ENCODE peak calls at places on chromosomes 1 and 21, in nine cellular contexts. R, X, J, E, V, U, T, W and H are unnamed samples.

GRCh38 chr1:14921057-14921456 is 232.5 kb upstream of the TMEM51 start:
- DNase-seq in W (no peak), X (no peak), U (no peak), V (peak; percentile 40), R (no peak), T (no peak), J (no peak), E (no peak), H (no peak)

GRCh38 chr1:227759345-227760300 is 24.4 kb downstream of the SNAP47 start:
- DNase-seq in T (no peak), V (no peak), U (no peak), W (no peak), J (no peak), R (no peak), X (peak; percentile 79), E (peak; percentile 48), H (no peak)

GRCh38 chr1:32138965-32139364 is 31.1 kb downstream of the KPNA6 start:
- DNase-seq in V (no peak), U (no peak), J (no peak), W (peak; percentile 36), E (no peak), R (no peak), T (no peak), X (no peak), H (no peak)

GRCh38 chr1:12618661-12619395 is 818 bp upstream of the DHRS3 start:
- DNase-seq in V (peak; percentile 91), W (peak; percentile 97), E (peak; percentile 66), U (peak; percentile 62), J (peak; percentile 72), R (peak; percentile 62), T (peak; percentile 88), X (peak; percentile 82), H (no peak)

GRCh38 chr1:168842916-168843315 is 113.9 kb upstream of the DPT start:
- DNase-seq in J (no peak), T (no peak), W (no peak), R (no peak), V (no peak), U (no peak), X (no peak), E (no peak), H (no peak)

GRCh38 chr1:106956721-106957120 is 99.8 kb upstream of the PRMT6 start:
- DNase-seq in W (no peak), X (no peak), R (no peak), U (no peak), V (no peak), T (no peak), E (no peak), J (no peak), H (no peak)

GRCh38 chr1:245336149-245336983 is 181.6 kb downstream of the KIF26B start:
- DNase-seq in R (peak; percentile 75), U (no peak), T (no peak), X (no peak), J (no peak), W (peak; percentile 15), V (peak; percentile 77), E (no peak), H (no peak)

GRCh38 chr1:25702101-25702775 is 85.6 kb downstream of the MAN1C1 start:
- DNase-seq in J (no peak), V (peak; percentile 82), U (no peak), X (no peak), R (no peak), T (no peak), W (no peak), E (no peak), H (no peak)

GRCh38 chr1:67264899-67265298 is 42.8 kb upstream of the IL12RB2 start:
- DNase-seq in E (no peak), T (no peak), J (no peak), R (no peak), W (peak; percentile 32), X (no peak), V (no peak), U (no peak), H (no peak)

GRCh38 chr1:227190321-227190720 is 128.0 kb downstream of the CDC42BPA start:
- DNase-seq in T (no peak), U (no peak), R (no peak), W (no peak), X (no peak), E (no peak), J (no peak), V (no peak), H (no peak)

GRCh38 chr1:53835491-53835890 is 2.6 kb downstream of the NDC1 start:
- DNase-seq in U (no peak), E (no peak), J (no peak), R (no peak), W (no peak), T (no peak), X (no peak), V (no peak), H (no peak)

GRCh38 chr1:78892251-78892650 is 114.3 kb downstream of the ADGRL4 start:
- DNase-seq in W (no peak), E (no peak), U (no peak), J (no peak), T (no peak), V (no peak), X (no peak), R (no peak), H (no peak)

GRCh38 chr1:45014403-45015028 is 2.5 kb downstream of the UROD start:
- DNase-seq in J (peak; percentile 61), T (peak; percentile 75), E (peak; percentile 94), V (peak; percentile 96), R (peak; percentile 82), X (peak; percentile 69), W (peak; percentile 77), U (peak; percentile 70), H (peak; percentile 42)

GRCh38 chr1:45013551-45014209 is 1.6 kb downstream of the UROD start:
- DNase-seq in X (no peak), R (no peak), U (no peak), V (no peak), T (peak; percentile 15), J (no peak), W (no peak), E (no peak), H (no peak)

GRCh38 chr1:45016090-45016697 is 4.1 kb downstream of the UROD start:
- DNase-seq in U (no peak), R (no peak), X (no peak), J (no peak), V (no peak), T (peak; percentile 12), E (no peak), W (no peak), H (no peak)

GRCh38 chr1:45016767-45017166 is 4.7 kb downstream of the UROD start:
- DNase-seq in E (no peak), U (no peak), R (no peak), J (no peak), V (no peak), T (peak; percentile 7), W (no peak), X (no peak), H (no peak)

GRCh38 chr1:45015683-45016082 is 3.6 kb downstream of the UROD start:
- DNase-seq in U (no peak), E (no peak), J (no peak), V (no peak), W (no peak), T (peak; percentile 2), R (no peak), X (no peak), H (no peak)
- H3K27ac ChIP-seq in U (no peak overlapping the region), E (no peak overlapping the region), J (no peak overlapping the region), V (no peak overlapping the region), W (no peak overlapping the region), T (no peak overlapping the region), R (no peak overlapping the region), X (no peak overlapping the region), H (no peak overlapping the region)

GRCh38 chr1:112927462-112927971 is 28.5 kb downstream of the SLC16A1 start:
- DNase-seq in U (no peak), W (no peak), X (no peak), T (no peak), J (no peak), E (no peak), V (no peak), R (no peak), H (no peak)

GRCh38 chr1:112929979-112930378 is 26.0 kb downstream of the SLC16A1 start:
- DNase-seq in U (no peak), X (no peak), R (no peak), W (peak; percentile 50), J (no peak), T (no peak), V (no peak), E (no peak), H (no peak)

GRCh38 chr1:112925015-112925414 is 31.0 kb downstream of the SLC16A1 start:
- DNase-seq in U (no peak), V (peak; percentile 55), W (no peak), J (no peak), T (no peak), X (no peak), E (no peak), R (no peak), H (no peak)

GRCh38 chr1:112923956-112924349 is 32.0 kb downstream of the SLC16A1 start:
- DNase-seq in T (no peak), J (no peak), R (no peak), X (no peak), V (peak; percentile 69), U (no peak), E (no peak), W (no peak), H (no peak)

GRCh38 chr1:112926858-112927257 is 29.1 kb downstream of the SLC16A1 start:
- DNase-seq in V (no peak), U (no peak), J (no peak), R (no peak), X (no peak), W (no peak), T (no peak), E (no peak), H (no peak)
- H3K27ac ChIP-seq in V (no peak overlapping the region), U (no peak overlapping the region), J (no peak overlapping the region), R (no peak overlapping the region), X (no peak overlapping the region), W (no peak overlapping the region), T (no peak overlapping the region), E (no peak overlapping the region), H (peak overlapping the region; percentile 80)

DNA sequence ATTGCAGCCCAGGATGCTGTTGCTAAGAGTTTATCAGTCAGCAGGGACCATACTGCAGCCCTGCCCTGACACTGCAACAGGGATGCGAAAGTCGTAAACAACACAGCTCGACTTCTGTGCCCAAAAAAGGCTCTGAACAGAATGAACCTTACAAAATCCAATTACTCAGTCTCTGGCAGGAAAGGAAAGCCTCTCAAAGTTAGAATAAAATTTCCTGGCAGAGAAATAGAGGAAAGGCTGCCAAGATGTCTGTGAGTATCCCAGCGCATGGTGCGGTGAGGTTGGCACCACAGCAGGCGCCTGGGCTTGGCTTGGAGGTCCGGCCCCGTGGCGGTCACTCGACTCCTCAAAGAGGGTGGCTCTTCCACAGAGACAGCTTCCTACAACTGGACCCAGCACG is 185.8 kb downstream of the PCP4 start:
- DNase-seq in J (no peak), E (peak; percentile 36), V (no peak), R (peak; percentile 86), W (no peak), X (peak; percentile 60), T (no peak), U (no peak), H (peak; percentile 21)
- H3K27ac ChIP-seq in J (no peak overlapping the region), E (peak overlapping the region; percentile 60), V (no peak overlapping the region), R (peak overlapping the region; percentile 87), W (no peak overlapping the region), X (no peak overlapping the region), T (no peak overlapping the region), U (no peak overlapping the region), H (peak overlapping the region; percentile 77)

DNA sequence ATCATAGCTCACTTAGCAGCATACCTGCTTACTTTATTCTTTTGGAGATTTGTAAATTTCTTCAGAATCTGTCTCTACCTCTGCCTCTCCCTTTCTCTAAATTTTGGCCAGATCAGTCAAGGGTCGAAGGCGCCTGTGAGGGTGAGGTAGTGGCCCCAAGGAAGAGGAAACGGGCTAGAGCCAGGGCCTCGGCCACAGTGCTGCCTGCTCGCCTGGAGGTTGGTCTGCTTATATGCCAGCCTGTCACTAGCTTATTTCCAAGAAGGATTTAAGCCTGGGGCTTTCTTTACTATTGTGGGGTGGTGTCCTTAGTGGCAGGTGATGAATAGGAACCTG is 19.6 kb downstream of the PEX14 start:
- DNase-seq in U (no peak), V (no peak), J (no peak), X (no peak), T (no peak), E (no peak), R (no peak), W (no peak), H (no peak)
- H3K27ac ChIP-seq in U (no peak overlapping the region), V (no peak overlapping the region), J (no peak overlapping the region), X (no peak overlapping the region), T (no peak overlapping the region), E (no peak overlapping the region), R (no peak overlapping the region), W (no peak overlapping the region), H (no peak overlapping the region)